ENCODE peak calls at places on chromosomes 13 and 19, in four cellular contexts. O is K562, F is neuronal stem cell, D is PC-3. C is an unnamed sample.

GRCh38 chr13:67238277-67238859 is 8.2 kb upstream of the PCDH9 start:
- DNase-seq in F (peak; percentile 31), O (peak; percentile 9), D (peak; percentile 63), C (peak; percentile 58)

GRCh38 chr13:98265669-98266551 is 88.8 kb upstream of the RNF113B start:
- DNase-seq in D (no peak), F (no peak), O (no peak), C (peak; percentile 78)

GRCh38 chr13:27793377-27794074 is 1.2 kb downstream of the GSX1 start:
- DNase-seq in D (no peak), F (no peak), O (no peak), C (no peak)

GRCh38 chr13:27449081-27449603 is 1.2 kb downstream of the MTIF3 start:
- DNase-seq in O (no peak), F (no peak), D (peak; percentile 3), C (no peak)

GRCh38 chr13:51346397-51346796 is 6.9 kb downstream of the SERPINE3 start:
- DNase-seq in F (no peak), D (no peak), O (no peak), C (no peak)

GRCh38 chr19:1872807-1873523 is 9.6 kb upstream of the KLF16 start:
- DNase-seq in O (no peak), F (no peak), D (no peak), C (no peak)

GRCh38 chr19:33622505-33622808 is 704 bp downstream of the CHST8 start:
- DNase-seq in O (no peak), D (no peak), F (peak; percentile 23), C (peak; percentile 8)

GRCh38 chr19:34220472-34221063 is 33.8 kb upstream of the GARRE1 start:
- DNase-seq in D (peak; percentile 77), F (peak; percentile 23), O (peak; percentile 52), C (peak; percentile 50)

GRCh38 chr19:6700586-6701316 is 19.7 kb downstream of the C3 start:
- DNase-seq in O (no peak), D (no peak), F (no peak), C (no peak)

GRCh38 chr13:97434417-97435296 is 688 bp downstream of the RAP2A start:
- DNase-seq in D (peak; percentile 15), O (no peak), F (peak; percentile 24), C (no peak)

DNA sequence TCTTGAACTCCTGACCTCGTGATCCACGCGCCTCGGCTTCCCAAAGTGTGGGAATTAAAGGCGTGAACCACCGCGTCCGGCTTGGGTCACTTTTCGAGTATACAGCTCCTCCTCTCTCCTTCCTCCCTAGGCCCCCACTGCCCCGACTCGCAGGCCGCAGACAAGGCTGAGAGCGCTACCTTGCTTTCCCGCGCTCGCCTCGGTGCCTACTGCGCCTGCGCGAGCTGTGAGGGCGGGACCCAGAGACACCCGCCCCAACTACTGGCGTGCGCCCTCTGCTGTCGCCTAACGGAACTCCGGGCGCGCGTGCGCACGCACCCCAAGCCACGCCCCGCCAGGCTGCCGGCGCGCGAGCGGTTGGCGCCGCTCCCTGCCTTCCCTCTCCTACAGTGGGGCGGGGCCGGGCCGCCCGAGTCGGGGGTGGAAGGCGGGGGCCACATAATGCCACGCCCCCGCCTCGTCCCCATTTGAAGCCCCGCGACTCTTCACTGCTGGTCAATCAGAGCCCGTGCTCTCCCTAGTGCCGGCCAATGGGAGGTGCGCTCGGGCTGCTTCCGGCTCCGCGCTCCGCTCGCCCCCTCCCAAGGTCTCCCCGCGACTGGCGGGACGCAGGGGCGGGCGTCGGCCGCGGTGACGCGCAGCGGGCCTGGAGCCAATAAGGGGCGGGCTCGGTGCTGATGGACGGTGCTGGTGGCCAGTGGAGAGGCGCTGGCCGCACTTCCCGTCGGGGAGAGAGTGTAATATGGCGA is at the start of gene RAB8A:
- DNase-seq in F (peak; percentile 99), O (peak; percentile 99), D (peak; percentile 99), C (peak; percentile 99)
- H2AFZ ChIP-seq in F (peak within 1 kb of the TSS; percentile 85), O (peak within 1 kb of the TSS; percentile 98), D (peak within 1 kb of the TSS; percentile 79), C (peak within 1 kb of the TSS; percentile 98)

GRCh38 chr13:31945202-31945978 is 86.2 kb upstream of the FRY start:
- DNase-seq in F (no peak), D (peak; percentile 79), O (no peak), C (peak; percentile 90)
- H3K27ac ChIP-seq in F (no peak overlapping the region), D (peak overlapping the region; percentile 43), O (no peak overlapping the region), C (peak overlapping the region; percentile 46)

DNA sequence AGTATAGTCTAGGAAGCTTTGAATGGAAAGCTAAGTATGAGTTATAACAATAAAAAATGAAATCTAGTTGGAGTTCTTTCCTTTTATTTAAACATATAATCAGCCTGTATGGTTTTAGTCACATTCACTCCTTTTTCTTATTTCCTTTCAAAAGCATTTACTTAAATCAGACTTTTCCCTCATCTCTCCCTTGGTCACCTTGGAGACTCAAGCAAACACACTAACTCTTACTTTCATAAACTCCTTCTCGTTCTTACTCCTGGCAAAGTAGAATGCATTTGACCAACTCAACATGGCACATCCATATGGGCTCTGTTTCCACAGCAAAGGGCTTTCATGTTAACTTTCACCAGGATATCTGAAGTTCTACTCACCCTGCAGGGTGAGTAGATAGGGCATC is 400.0 kb downstream of the LMO7 start:
- DNase-seq in D (no peak), O (no peak), F (no peak), C (no peak)
- H2AFZ ChIP-seq in D (no peak overlapping the region), O (peak overlapping the region; percentile 59), F (no peak overlapping the region), C (no peak overlapping the region)

GRCh38 chr19:40363128-40363527 is 14.6 kb downstream of the PLD3 start:
- DNase-seq in F (no peak), D (no peak), O (peak; percentile 61), C (no peak)
- H3K27ac ChIP-seq in F (no peak overlapping the region), D (no peak overlapping the region), O (peak overlapping the region; percentile 53), C (no peak overlapping the region)

GRCh38 chr13:113106666-113107065 is 1.1 kb downstream of the F7 start:
- DNase-seq in O (no peak), D (no peak), F (no peak), C (no peak)

GRCh38 chr13:113110852-113111315 is 5.3 kb downstream of the F7 start:
- DNase-seq in O (no peak), D (no peak), F (no peak), C (no peak)

GRCh38 chr13:113109151-113110047 is 3.8 kb downstream of the F7 start:
- DNase-seq in O (no peak), D (no peak), F (no peak), C (no peak)

GRCh38 chr13:113112893-113113845 is 7.6 kb downstream of the F7 start:
- DNase-seq in F (no peak), O (no peak), D (no peak), C (no peak)

GRCh38 chr13:113110048-113110851 is 4.7 kb downstream of the F7 start:
- DNase-seq in D (no peak), F (no peak), O (no peak), C (peak; percentile 17)
- H2AFZ ChIP-seq in D (no peak overlapping the region), F (no peak overlapping the region), O (no peak overlapping the region), C (no peak overlapping the region)

GRCh38 chr19:37925212-37925611 is 18.2 kb downstream of the SIPA1L3 start:
- DNase-seq in F (no peak), O (no peak), D (no peak), C (no peak)
- H3K27ac ChIP-seq in F (no peak overlapping the region), O (no peak overlapping the region), D (no peak overlapping the region), C (no peak overlapping the region)

DNA sequence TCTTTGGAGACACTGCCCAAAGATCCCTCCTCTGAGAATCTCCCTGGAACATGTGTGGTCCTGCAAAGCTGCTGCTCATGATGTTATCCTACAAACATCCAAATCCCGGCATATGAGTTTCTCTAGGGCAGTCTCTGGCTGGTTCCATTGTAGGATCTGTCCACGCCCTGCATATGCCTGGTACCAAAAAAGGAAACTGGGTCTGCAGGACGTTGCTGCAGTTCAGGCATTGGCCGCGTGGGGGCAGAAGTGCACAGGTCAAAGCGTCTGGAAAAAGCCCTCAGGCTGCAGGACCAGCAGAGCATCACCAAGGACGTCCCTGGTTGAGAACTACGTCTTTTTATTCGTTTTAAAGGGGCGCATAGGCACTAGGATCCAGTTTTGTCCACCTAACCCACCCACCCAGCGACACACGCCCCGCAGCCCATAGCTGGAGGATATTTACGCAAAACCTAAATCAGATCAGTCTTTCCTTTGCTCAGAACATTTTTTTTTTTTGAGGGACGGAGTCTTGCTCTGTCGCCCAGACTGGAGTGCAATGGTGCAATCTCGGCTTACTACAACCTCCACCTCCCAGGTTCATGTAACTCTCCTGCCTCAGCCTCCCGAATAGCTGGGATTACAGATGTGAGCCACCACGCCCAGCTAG is 12.9 kb upstream of the ZNF564 start:
- DNase-seq in O (peak; percentile 84), D (peak; percentile 96), F (peak; percentile 84), C (peak; percentile 89)
- H2AFZ ChIP-seq in O (peak overlapping the region; percentile 16), D (peak overlapping the region; percentile 46), F (peak overlapping the region; percentile 69), C (peak overlapping the region; percentile 51)

GRCh38 chr19:35851213-35852028 is 883 bp downstream of the NPHS1 start:
- DNase-seq in D (no peak), O (no peak), F (no peak), C (no peak)
- H3K27ac ChIP-seq in D (no peak overlapping the region), O (no peak overlapping the region), F (no peak overlapping the region), C (no peak overlapping the region)

C was measured in fibroblast of lung.